ENCODE peak calls at places on chromosomes 1 and 21, in ten cellular contexts. Q is body of pancreas, P is lower leg skin, I is HCT116, S is IMR-90, J is ovary, X is heart left ventricle, K is sigmoid colon, W is uterus, H is suprapubic skin. U is an unnamed sample.

GRCh38 chr1:24898909-24899439 is 31.1 kb downstream of the RUNX3 start:
- DNase-seq in Q (no peak), P (no peak), I (no peak), S (no peak), J (no peak), X (no peak), K (peak), W (no peak), H (peak), U (peak)

GRCh38 chr1:198837276-198838021 is 198.6 kb downstream of the PTPRC start:
- DNase-seq in Q (no peak), P (no peak), I (no peak), S (no peak), J (no peak), X (no peak), K (no peak), W (no peak), H (no peak), U (no peak)

GRCh38 chr1:65791396-65791795 is 1.3 kb upstream of the PDE4B start:
- DNase-seq in Q (no peak), P (peak), I (no peak), S (peak), J (no peak), X (no peak), K (no peak), W (no peak), H (no peak), U (no peak)

GRCh38 chr1:18778437-18778836 is 81.0 kb downstream of the TAS1R2 start:
- DNase-seq in Q (no peak), P (no peak), I (no peak), S (no peak), J (no peak), X (no peak), K (no peak), W (no peak), H (no peak), U (no peak)

GRCh38 chr1:2443285-2444137 is 31.1 kb upstream of the PEX10 start:
- DNase-seq in Q (no peak), P (no peak), I (no peak), S (no peak), J (no peak), X (no peak), K (no peak), W (no peak), H (no peak), U (no peak)

GRCh38 chr1:21813542-21813941 is 1.5 kb downstream of the LDLRAD2 start:
- DNase-seq in Q (no peak), P (no peak), I (no peak), S (no peak), J (no peak), X (no peak), K (no peak), W (no peak), H (no peak), U (no peak)

GRCh38 chr1:85934531-85934930 is 222.0 kb downstream of the COL24A1 start:
- DNase-seq in Q (no peak), P (no peak), I (no peak), S (peak), J (no peak), X (no peak), K (no peak), W (no peak), H (no peak), U (no peak)

GRCh38 chr1:78240755-78241154 is 195.0 kb downstream of the GIPC2 start:
- DNase-seq in Q (no peak), P (no peak), I (no peak), S (peak), J (no peak), X (no peak), K (no peak), W (no peak), H (no peak), U (no peak)

GRCh38 chr1:5424802-5425201 is 567.4 kb downstream of the NPHP4 start:
- DNase-seq in Q (no peak), P (no peak), I (no peak), S (no peak), J (no peak), X (no peak), K (no peak), W (no peak), H (no peak), U (no peak)

GRCh38 chr1:12031039-12031980 is 12.0 kb downstream of the MIIP start:
- DNase-seq in Q (no peak), P (no peak), I (no peak), S (peak), J (peak), X (peak), K (no peak), W (no peak), H (no peak), U (no peak)

GRCh38 chr1:182802006-182802798 is 12.6 kb downstream of the NPL start:
- DNase-seq in Q (no peak), P (peak), I (no peak), S (no peak), J (no peak), X (no peak), K (no peak), W (no peak), H (no peak), U (no peak)

GRCh38 chr1:44316231-44316759 is 38.8 kb downstream of the ERI3 start:
- DNase-seq in Q (no peak), P (no peak), I (no peak), S (no peak), J (no peak), X (no peak), K (no peak), W (no peak), H (no peak), U (no peak)

GRCh38 chr1:202293620-202294019 is 48.1 kb downstream of the UBE2T start:
- DNase-seq in Q (no peak), P (no peak), I (no peak), S (no peak), J (no peak), X (no peak), K (no peak), W (no peak), H (no peak), U (no peak)

GRCh38 chr1:7014640-7014930 is 229.3 kb downstream of the CAMTA1 start:
- DNase-seq in Q (no peak), P (no peak), I (no peak), S (no peak), J (no peak), X (no peak), K (no peak), W (no peak), H (no peak), U (no peak)

GRCh38 chr21:46324390-46325072 is 575 bp downstream of the PCNT start:
- DNase-seq in Q (peak), P (peak), I (peak), S (peak), J (peak), X (peak), K (peak), W (peak), H (peak), U (peak)

GRCh38 chr21:46320331-46320801 is 3.3 kb downstream of the C21orf58 start:
- DNase-seq in Q (no peak), P (no peak), I (no peak), S (no peak), J (no peak), X (no peak), K (no peak), W (no peak), H (no peak), U (no peak)

GRCh38 chr21:46323710-46324389 is at the start of the genes C21orf58 and PCNT:
- DNase-seq in Q (peak), P (peak), I (peak), S (peak), J (peak), X (peak), K (peak), W (peak), H (peak), U (peak)

GRCh38 chr21:46323227-46323709 is 402 bp downstream of the C21orf58 start:
- DNase-seq in Q (no peak), P (no peak), I (no peak), S (no peak), J (no peak), X (no peak), K (peak), W (no peak), H (no peak), U (no peak)

DNA sequence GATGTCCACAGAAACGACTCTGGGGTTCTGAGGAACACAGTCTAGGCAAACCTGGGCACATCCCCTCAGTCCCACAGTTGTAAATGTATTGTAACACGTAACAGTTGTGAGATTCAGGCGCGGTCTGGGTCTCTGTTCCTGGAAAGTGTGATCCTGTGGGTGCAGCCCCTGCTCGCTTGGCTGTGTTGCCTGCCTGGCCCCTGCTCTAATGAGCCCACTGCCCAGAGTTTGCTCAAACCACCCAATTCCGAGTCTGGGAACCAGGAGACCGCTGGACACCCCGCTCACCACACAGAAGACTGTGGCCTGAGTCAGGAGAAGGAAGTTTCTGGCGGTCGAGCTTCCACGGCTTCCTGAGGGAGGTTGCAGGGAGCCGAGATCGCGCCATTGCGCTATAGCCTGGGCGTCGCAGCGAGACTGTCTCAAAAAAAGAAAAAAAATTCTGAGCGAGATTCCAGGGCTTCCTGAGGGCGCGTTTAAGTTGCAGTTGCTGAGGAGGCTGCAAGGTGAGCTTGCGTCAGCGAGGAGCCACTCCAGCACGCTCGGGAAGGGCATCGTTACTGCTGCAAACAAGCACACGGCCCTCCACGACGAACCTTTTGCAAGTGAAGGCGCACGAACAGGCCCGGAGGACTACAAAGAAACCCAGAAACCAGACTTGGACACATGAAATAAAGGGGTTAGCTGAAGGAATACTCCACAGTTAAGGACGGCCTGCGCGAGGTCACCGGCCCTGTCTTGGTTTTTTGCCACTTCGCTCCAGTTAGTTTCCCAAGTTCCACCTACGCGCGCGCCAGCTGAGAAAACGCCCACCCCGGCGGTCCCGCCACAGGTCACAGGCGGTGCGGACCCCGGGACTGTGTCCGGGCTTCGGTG is 1.1 kb downstream of the C21orf58 start:
- DNase-seq in Q (no peak), P (no peak), I (no peak), S (peak), J (no peak), X (no peak), K (no peak), W (no peak), H (no peak), U (peak)
- TF ChIP-seq POLR2A in Q (no peak), P (no peak), I (no peak), S (no peak), J (no peak), X (no peak), K (no peak), W (no peak), H (no peak), U (no peak)

DNA sequence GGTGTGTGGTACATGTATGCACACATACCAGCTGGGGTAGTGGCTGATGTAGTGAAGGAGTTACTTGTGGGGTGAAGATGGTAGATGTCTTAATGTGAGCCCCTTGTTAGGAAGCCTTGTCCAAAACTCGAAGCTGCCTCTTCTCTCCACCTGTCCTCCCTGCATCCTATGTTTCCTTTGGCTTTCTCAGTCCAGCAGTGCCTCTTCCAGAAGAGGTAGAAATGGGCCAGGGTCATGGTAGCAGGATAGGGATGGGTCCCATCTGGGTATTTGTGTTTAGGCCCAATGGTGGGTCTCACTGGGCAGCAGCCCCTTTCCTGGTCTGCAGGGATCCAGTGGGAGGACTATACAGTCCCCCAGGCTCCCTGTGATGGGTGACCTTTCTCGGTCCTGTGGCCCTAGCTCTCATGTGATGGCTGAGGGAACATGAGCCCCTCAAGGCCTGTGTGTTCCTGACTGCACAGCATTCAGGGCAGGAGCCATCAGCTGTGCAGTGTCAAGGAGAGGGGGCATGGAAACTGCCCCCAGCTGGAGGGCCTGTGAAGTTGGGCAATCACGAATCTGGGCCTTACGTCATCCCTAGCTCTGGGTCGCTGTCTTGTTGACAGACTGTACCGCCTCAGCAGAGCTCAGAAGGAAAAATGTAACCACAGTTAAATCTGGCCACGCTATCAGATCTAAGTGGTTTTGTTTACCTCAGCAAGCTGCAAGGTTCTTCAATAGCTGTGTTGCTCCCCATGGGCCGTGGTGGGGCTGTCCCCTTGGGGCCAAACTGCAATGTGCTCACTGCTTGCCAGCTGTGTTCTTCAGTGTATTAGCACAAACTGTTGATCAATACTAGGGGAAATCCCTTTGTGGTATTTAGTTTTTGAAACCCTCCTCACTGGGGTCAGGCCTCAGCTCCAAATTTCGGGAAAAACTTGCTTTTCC is 82.7 kb downstream of the NOS1AP start:
- DNase-seq in Q (no peak), P (no peak), I (no peak), S (peak), J (no peak), X (no peak), K (no peak), W (no peak), H (no peak), U (peak)
- TF ChIP-seq CTCF in Q (no peak), P (no peak), I (no peak), S (no peak), J (no peak), X (no peak), K (no peak), W (no peak), H (no peak), U (no peak)

GRCh38 chr1:9721606-9722377 is 70.3 kb downstream of the PIK3CD start:
- DNase-seq in Q (no peak), P (no peak), I (no peak), S (no peak), J (no peak), X (no peak), K (no peak), W (no peak), H (no peak), U (no peak)
- TF ChIP-seq POLR2A in Q (no peak), P (no peak), I (no peak), S (no peak), J (no peak), X (no peak), K (no peak), W (no peak), H (no peak), U (no peak)

GRCh38 chr21:16605588-16605987 is 875.8 kb downstream of the USP25 start:
- DNase-seq in Q (no peak), P (no peak), I (no peak), S (no peak), J (no peak), X (no peak), K (no peak), W (no peak), H (no peak), U (no peak)

DNA sequence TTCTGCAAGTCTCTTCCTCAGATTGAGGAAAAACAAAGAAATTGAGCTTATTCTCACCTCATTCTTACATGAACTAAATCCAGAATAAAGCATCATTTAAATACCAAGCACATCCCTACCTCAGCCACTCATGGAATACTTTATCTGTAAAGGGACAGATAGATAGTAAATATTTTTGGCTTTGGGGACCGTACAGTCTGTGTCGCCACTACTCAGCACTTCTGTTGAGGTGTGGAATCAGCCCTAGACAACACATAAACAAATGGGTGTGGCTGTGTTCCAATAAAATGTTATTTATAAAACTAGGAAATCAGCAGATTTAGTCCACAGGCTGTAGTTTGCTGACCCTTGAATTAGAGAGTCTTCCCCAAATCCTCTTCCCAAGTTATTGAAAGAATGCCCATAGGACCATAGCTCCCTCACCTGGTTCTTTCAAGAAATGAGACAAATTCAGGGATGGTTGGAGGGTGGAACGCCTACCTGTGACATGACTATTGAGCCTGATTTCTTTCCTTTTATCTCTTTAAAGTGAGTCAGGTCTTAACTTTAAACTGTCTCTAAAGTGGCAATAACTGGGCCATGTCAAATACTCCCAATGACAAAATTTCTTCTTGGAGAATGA is 878.5 kb downstream of the USP25 start:
- DNase-seq in Q (no peak), P (no peak), I (no peak), S (no peak), J (no peak), X (no peak), K (no peak), W (no peak), H (no peak), U (no peak)
- TF ChIP-seq CTCF in Q (no peak), P (no peak), I (no peak), S (peak), J (no peak), X (no peak), K (no peak), W (no peak), H (no peak), U (peak)

DNA sequence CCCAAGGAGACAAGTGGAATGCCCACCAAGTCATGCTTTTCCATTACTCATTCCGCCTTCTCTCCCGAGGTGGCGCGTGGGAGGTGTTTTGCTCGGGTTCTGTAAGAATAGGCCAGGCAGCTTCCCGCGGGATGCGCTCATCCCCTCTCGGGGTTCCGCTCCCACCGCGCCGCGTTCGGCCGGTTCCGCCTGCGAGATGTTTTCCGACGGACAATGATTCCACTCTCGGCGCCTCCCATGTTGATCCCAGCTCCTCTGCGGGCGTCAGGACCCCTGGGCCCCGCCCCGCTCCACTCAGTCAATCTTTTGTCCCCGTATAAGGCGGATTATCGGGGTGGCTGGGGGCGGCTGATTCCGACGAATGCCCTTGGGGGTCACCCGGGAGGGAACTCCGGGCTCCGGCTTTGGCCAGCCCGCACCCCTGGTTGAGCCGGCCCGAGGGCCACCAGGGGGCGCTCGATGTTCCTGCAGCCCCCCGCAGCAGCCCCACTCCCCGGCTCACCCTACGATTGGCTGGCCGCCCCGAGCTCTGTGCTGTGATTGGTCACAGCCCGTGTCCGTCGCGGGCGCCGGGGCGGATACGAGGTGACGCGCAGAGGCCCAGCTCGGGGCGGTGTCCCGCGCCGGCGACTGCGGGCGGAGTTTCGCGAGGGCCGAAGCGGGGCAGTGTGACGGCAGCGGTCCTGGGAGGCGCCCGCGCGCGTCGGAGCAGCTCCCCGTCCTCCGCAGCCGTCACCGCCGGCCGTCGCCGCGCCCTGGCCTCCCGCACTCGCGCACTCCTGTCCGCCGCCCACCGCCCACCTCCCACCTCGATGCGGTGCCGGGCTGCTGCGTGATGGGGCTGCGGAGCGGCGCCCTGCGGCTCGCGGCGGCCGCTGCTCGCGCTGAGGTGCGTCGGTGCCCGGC is at the start of gene KIF1B:
- DNase-seq in Q (peak), P (peak), I (peak), S (peak), J (peak), X (peak), K (peak), W (peak), H (peak), U (peak)
- TF ChIP-seq POLR2A in Q (peak), P (peak), I (peak), S (peak), J (peak), X (peak), K (peak), W (peak), H (peak), U (peak)

DNA sequence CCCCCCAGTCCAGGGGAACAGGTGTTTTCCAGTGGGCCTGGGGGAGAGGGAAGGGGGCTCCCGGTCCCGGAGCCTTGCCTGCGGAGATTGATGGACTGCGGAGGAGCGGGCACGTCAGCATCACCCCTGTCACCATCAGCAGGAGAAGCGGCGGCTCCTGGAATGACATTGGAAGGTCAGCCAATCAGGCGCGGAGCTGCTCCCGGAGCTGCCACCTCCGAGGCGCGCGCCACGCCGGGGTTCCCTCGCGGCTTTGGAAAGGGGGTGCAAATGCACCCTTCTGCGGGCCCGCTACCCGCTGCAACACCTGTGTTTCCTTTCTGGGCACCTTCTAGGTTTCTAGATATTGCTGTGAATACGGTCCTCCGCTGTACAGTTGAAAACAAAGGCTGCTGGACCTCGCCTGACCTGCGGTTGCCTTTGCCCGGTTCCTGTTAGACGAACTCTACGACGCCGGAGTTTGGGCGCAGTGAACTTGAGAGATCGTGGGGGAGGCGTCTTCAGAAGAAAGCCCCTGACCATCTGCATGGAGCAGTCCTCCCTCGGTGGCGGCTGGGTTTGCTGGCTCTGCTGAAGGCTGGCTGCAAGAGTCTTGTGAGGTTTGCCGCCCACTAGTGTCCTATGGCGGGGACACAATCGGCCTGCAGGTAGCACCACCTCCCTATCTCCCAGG is 5.3 kb downstream of the DSCAM start:
- DNase-seq in Q (peak), P (no peak), I (no peak), S (no peak), J (no peak), X (peak), K (no peak), W (no peak), H (no peak), U (peak)
- TF ChIP-seq CTCF in Q (peak), P (no peak), I (no peak), S (peak), J (no peak), X (peak), K (no peak), W (peak), H (no peak), U (peak)

U was measured in right lobe of liver.